ENCODE peak calls at places on chromosomes 13 and 19, in four cellular contexts. U, B, R and O are unnamed samples.

GRCh38 chr13:36674337-36675212 is 755 bp downstream of the SERTM1 start:
- DNase-seq in U (no peak), B (no peak), R (no peak), O (no peak)

GRCh38 chr19:45515807-45516401 is 8.6 kb downstream of the VASP start:
- DNase-seq in R (no peak), B (no peak), U (no peak), O (no peak)

GRCh38 chr19:45506246-45506990 is 861 bp upstream of the VASP start:
- DNase-seq in U (peak; percentile 63), R (peak; percentile 95), B (peak; percentile 90), O (peak; percentile 77)

GRCh38 chr19:49496574-49497008 is 357 bp downstream of the RPS11 start:
- DNase-seq in R (no peak), B (no peak), U (no peak), O (no peak)

GRCh38 chr13:20847298-20847697 is 55.2 kb downstream of the XPO4 start:
- DNase-seq in B (no peak), U (peak; percentile 10), R (no peak), O (no peak)

GRCh38 chr19:40604647-40605200 is 3.6 kb downstream of the LTBP4 start:
- DNase-seq in U (no peak), R (no peak), B (no peak), O (no peak)

GRCh38 chr19:12954150-12954962 is 2.7 kb downstream of the GADD45GIP1 start:
- DNase-seq in R (no peak), U (no peak), B (no peak), O (no peak)

GRCh38 chr13:85819513-85819912 is 20.3 kb upstream of the SLITRK6 start:
- DNase-seq in R (no peak), B (no peak), U (no peak), O (no peak)

GRCh38 chr13:48582086-48582485 is 49.2 kb upstream of the RCBTB2 start:
- DNase-seq in B (no peak), R (no peak), U (no peak), O (no peak)

GRCh38 chr19:32029235-32029634 is 316.2 kb upstream of the ZNF507 start:
- DNase-seq in U (no peak), B (no peak), R (no peak), O (no peak)

GRCh38 chr19:10268077-10268476 is 2.8 kb upstream of the ICAM1 start:
- DNase-seq in R (no peak), B (no peak), U (no peak), O (no peak)

GRCh38 chr13:49436890-49437289 is 7.0 kb downstream of the CAB39L start:
- DNase-seq in R (peak; percentile 43), B (no peak), U (no peak), O (no peak)

GRCh38 chr19:17688853-17689595 is 870 bp upstream of the UNC13A start:
- DNase-seq in B (no peak), R (no peak), U (no peak), O (no peak)

GRCh38 chr13:23384111-23384510 is 49.4 kb downstream of the SACS start:
- DNase-seq in B (no peak), U (no peak), R (no peak), O (no peak)

GRCh38 chr13:77300176-77301141 is 26.4 kb downstream of the MYCBP2 start:
- DNase-seq in R (no peak), U (no peak), B (no peak), O (no peak)

GRCh38 chr13:107211073-107211472 is 643.1 kb upstream of the ARGLU1 start:
- DNase-seq in U (peak; percentile 97), B (peak; percentile 100), R (peak; percentile 65), O (peak; percentile 99)

GRCh38 chr13:41196620-41197019 is 2.3 kb upstream of the KBTBD7 start:
- DNase-seq in B (no peak), U (no peak), R (no peak), O (no peak)

GRCh38 chr13:64723735-64724134 is 2506.4 kb downstream of the PCDH9 start:
- DNase-seq in B (no peak), R (no peak), U (no peak), O (no peak)

GRCh38 chr13:112248909-112249592 is 127.1 kb upstream of the SPACA7 start:
- DNase-seq in U (peak; percentile 86), R (no peak), B (peak; percentile 52), O (peak; percentile 68)

GRCh38 chr13:42707596-42707995 is 73.8 kb upstream of the FAM216B start:
- DNase-seq in B (no peak), U (no peak), R (no peak), O (no peak)

GRCh38 chr13:52447815-52448552 is 2.5 kb downstream of the VPS36 start:
- DNase-seq in B (no peak), U (no peak), R (no peak), O (no peak)

GRCh38 chr19:48999481-49000325 is 6.0 kb downstream of the RUVBL2 start:
- DNase-seq in R (no peak), U (no peak), B (no peak), O (no peak)

GRCh38 chr13:75774176-75774575 is 138.0 kb downstream of the LMO7 start:
- DNase-seq in U (no peak), R (no peak), B (no peak), O (no peak)

GRCh38 chr13:46492946-46493345 is 60.0 kb upstream of the LRCH1 start:
- DNase-seq in R (no peak), U (no peak), B (no peak), O (no peak)

GRCh38 chr13:75486654-75487053 is 4.7 kb upstream of the TBC1D4 start:
- DNase-seq in R (no peak), B (no peak), U (no peak), O (no peak)

GRCh38 chr13:94115054-94115453 is 364.4 kb downstream of the DCT start:
- DNase-seq in B (no peak), R (no peak), U (no peak), O (no peak)

GRCh38 chr13:109241160-109241559 is 545.2 kb downstream of the IRS2 start:
- DNase-seq in R (no peak), B (no peak), U (no peak), O (no peak)

GRCh38 chr19:8695911-8696310 is 2.7 kb downstream of the ACTL9 start:
- DNase-seq in B (no peak), R (no peak), U (no peak), O (no peak)

GRCh38 chr19:38878575-38879399 is 712 bp upstream of the RINL start:
- DNase-seq in R (no peak), U (no peak), B (no peak), O (no peak)

GRCh38 chr13:84870190-84870589 is 929.0 kb downstream of the SLITRK6 start:
- DNase-seq in R (no peak), B (no peak), U (no peak), O (no peak)

GRCh38 chr13:47076536-47076935 is 179.7 kb upstream of the HTR2A start:
- DNase-seq in U (no peak), R (no peak), B (no peak), O (no peak)

GRCh38 chr19:1999856-2000515 is 15.5 kb downstream of the BTBD2 start:
- DNase-seq in R (no peak), U (no peak), B (no peak), O (no peak)

GRCh38 chr19:42540071-42540553 is 11.8 kb upstream of the CEACAM1 start:
- DNase-seq in U (peak; percentile 43), R (no peak), B (peak; percentile 7), O (peak; percentile 22)